ENCODE peak calls at places on chromosomes 13 and 19, in nine cellular contexts. O is stimulated activated CD8-positive, alpha-beta memory T cell treated with anti-CD3 and anti-CD28 coated beads, Interleukin-4, amount 100 ng/mL, for 4 hours; H is tibial artery; C is fibroblast of pulmonary artery; I is heart right ventricle; Y is activated CD8-positive, alpha-beta memory T cell treated with anti-CD3 and anti-CD28 coated beads, Interleukin-2, amount 50 U/mL, for 48 hours; N is COR-L47; Q is HFFc6; L is NCI-H446. B is an unnamed sample.

GRCh38 chr13:56314755-56315154 is 826.0 kb upstream of the PRR20A start:
- DNase-seq in O (no peak), H (no peak), C (no peak), I (no peak), Y (no peak), N (no peak), Q (no peak), L (no peak), B (no peak)

GRCh38 chr13:30679483-30680330 is 55.6 kb upstream of the ALOX5AP start:
- DNase-seq in O (peak; percentile 10), H (no peak), C (peak; percentile 58), I (no peak), Y (peak; percentile 57), N (no peak), Q (no peak), L (no peak), B (no peak)

GRCh38 chr19:44925114-44925891 is 10.9 kb downstream of the APOC1 start:
- DNase-seq in O (no peak), H (peak; percentile 89), C (peak; percentile 88), I (peak; percentile 60), Y (no peak), N (no peak), Q (no peak), L (peak; percentile 32), B (peak; percentile 88)

GRCh38 chr13:112073245-112074138 is 6.5 kb downstream of the SOX1 start:
- DNase-seq in O (no peak), H (no peak), C (no peak), I (no peak), Y (no peak), N (peak; percentile 50), Q (no peak), L (no peak), B (no peak)

GRCh38 chr19:11252665-11253355 is 9.5 kb downstream of the DOCK6 start:
- DNase-seq in O (no peak), H (no peak), C (no peak), I (peak; percentile 62), Y (no peak), N (no peak), Q (no peak), L (no peak), B (no peak)

GRCh38 chr13:59890064-59890463 is 273.7 kb downstream of the DIAPH3 start:
- DNase-seq in O (no peak), H (no peak), C (no peak), I (no peak), Y (no peak), N (no peak), Q (no peak), L (no peak), B (no peak)

GRCh38 chr13:98853791-98854191 is 101.3 kb upstream of the SLC15A1 start:
- DNase-seq in O (no peak), H (no peak), C (peak; percentile 31), I (no peak), Y (peak; percentile 85), N (no peak), Q (peak; percentile 53), L (no peak), B (no peak)

GRCh38 chr19:37907735-37908066 is 693 bp downstream of the SIPA1L3 start:
- DNase-seq in O (no peak), H (no peak), C (peak; percentile 4), I (no peak), Y (no peak), N (no peak), Q (no peak), L (no peak), B (no peak)

B was measured in sciatic nerve.